ENCODE peak calls at places on chromosome 1, in six cellular contexts. X is CD8-positive, alpha-beta T cell; H is CD8-positive, alpha-beta memory T cell; S is pancreas; P is thoracic aorta; B is endodermal cell. J is an unnamed sample. For H3K4me1 and H3K9me3, the result is how much of the 10 kb centered on the place peaks cover.

GRCh38 chr1:99334991-99335390 is 70.7 kb downstream of the PLPPR4 start:
- DNase-seq in S (no peak), H (no peak), X (no peak), P (no peak), B (no peak), J (no peak)

GRCh38 chr1:228216371-228217320 is 8.8 kb downstream of the OBSCN start:
- DNase-seq in H (no peak), B (no peak), P (no peak), X (no peak), S (peak), J (no peak)

GRCh38 chr1:147641695-147642592 is 28.4 kb downstream of the ACP6 start:
- DNase-seq in P (peak), B (peak), S (peak), H (peak), X (peak), J (peak)

GRCh38 chr1:248904437-248905216 is 1.4 kb upstream of the PGBD2 start:
- DNase-seq in B (no peak), X (no peak), H (no peak), S (no peak), P (no peak), J (no peak)

GRCh38 chr1:119544165-119544762 is 37.3 kb downstream of the HSD3B1 start:
- DNase-seq in B (peak), P (no peak), X (no peak), H (no peak), S (peak), J (no peak)

GRCh38 chr1:66342707-66343106 is 191.2 kb upstream of the SGIP1 start:
- DNase-seq in X (no peak), B (no peak), P (no peak), S (no peak), H (no peak), J (no peak)

GRCh38 chr1:232591344-232591743 is 38.6 kb downstream of the SIPA1L2 start:
- DNase-seq in H (no peak), X (no peak), S (no peak), P (no peak), B (no peak), J (no peak)

GRCh38 chr1:53115403-53116306 is 26.8 kb downstream of the SLC1A7 start:
- DNase-seq in H (no peak), X (no peak), S (peak), B (peak), P (no peak), J (no peak)

GRCh38 chr1:183723571-183723970 is 70.5 kb upstream of the APOBEC4 start:
- DNase-seq in H (no peak), S (no peak), B (no peak), P (no peak), X (no peak), J (no peak)

GRCh38 chr1:87136607-87137341 is 191.9 kb upstream of the LMO4 start:
- DNase-seq in P (no peak), B (no peak), H (no peak), X (no peak), S (no peak), J (no peak)

GRCh38 chr1:46363121-46363520 is 22.5 kb downstream of the NSUN4 start:
- DNase-seq in B (no peak), S (no peak), X (no peak), H (no peak), P (no peak), J (no peak)

DNA sequence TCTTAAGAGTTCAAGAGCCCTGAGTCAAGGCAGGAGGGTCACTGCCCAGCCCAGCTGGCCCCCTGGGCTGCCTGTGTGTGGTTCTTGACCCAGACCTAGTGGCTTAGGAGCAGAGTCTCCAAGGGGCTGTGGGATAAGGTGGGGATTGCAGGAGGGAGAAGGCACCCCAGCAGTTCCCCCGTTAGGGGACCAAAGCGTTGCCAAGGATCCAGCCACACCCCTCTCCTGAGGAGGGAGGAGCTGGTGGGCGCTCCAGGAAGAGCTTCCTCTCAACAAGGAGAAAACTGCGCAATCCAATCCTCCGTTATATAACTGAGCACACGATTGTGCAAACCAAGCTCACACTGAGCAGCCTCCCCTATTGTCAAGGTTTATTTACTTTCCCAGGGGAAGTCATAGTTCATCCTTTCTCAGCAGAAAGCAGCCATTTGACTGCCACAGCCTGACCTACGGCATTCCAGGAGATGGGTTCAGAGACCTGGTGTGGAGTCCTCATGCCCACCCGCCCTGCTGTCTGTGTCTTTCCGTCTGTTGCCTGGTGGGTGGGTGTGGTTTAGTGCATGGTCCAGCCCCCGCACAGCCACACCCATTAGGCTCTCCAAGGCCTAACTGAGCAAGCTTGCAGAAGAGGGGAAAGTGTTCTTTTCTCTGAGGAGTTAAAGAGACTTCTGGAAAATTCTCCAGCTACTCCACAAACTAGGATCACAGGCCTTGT is 3.5 kb downstream of the EPHX1 start:
- DNase-seq in S (peak), H (no peak), X (no peak), B (peak), P (no peak), J (no peak)
- H3K4me1 ChIP-seq in S (half or more), H (under half), X (under half), B (under half), P (under half), J (under half)

GRCh38 chr1:25432364-25432719 is 1.6 kb downstream of the MACO1 start:
- DNase-seq in B (no peak), P (no peak), H (no peak), X (no peak), S (no peak), J (no peak)
- H3K9me3 ChIP-seq in B (under half), P (under half), H (under half), X (under half), S (under half), J (under half)

GRCh38 chr1:40794915-40795715 is 11.5 kb downstream of the KCNQ4 start:
- DNase-seq in P (no peak), H (peak), S (no peak), X (peak), B (no peak), J (no peak)
- H3K27ac ChIP-seq in P (peak), H (no peak), S (no peak), X (peak), B (no peak), J (no peak)

DNA sequence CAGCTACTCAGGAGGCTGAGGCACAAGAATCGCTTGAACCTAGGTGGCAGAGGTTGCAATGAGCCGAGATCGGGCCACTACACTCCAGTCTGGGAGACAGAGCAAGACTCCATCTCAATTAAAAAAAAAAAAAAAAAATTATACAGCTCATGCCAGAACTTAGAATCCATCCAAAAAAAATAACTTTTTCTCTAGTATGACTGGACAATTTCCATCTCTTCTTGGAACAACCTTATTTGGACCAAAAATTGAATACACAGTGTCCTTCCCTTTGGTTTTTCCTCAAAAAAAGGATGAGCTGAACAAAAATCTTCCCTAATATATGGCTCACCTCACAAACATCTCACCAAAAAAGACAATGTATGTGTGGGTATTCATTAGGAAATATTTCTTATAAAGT is 73.7 kb downstream of the TOR3A start:
- DNase-seq in X (no peak), S (no peak), P (no peak), H (no peak), B (no peak), J (no peak)
- H3K4me1 ChIP-seq in X (under half), S (under half), P (under half), H (under half), B (under half), J (under half)

GRCh38 chr1:111085666-111086065 is 54.2 kb downstream of the DRAM2 start:
- DNase-seq in P (no peak), S (no peak), B (no peak), X (no peak), H (no peak), J (no peak)
- H3K9me3 ChIP-seq in P (under half), S (under half), B (under half), X (under half), H (under half), J (under half)

GRCh38 chr1:227062306-227062705 is 122.2 kb downstream of the COQ8A start:
- DNase-seq in S (no peak), X (no peak), P (no peak), H (no peak), B (no peak), J (no peak)

GRCh38 chr1:227059076-227059475 is 119.0 kb downstream of the COQ8A start:
- DNase-seq in S (no peak), B (no peak), X (no peak), P (no peak), H (no peak), J (no peak)

GRCh38 chr1:227058321-227058751 is 118.2 kb downstream of the COQ8A start:
- DNase-seq in H (no peak), P (no peak), X (no peak), B (no peak), S (no peak), J (no peak)
- H3K27ac ChIP-seq in H (no peak), P (no peak), X (no peak), B (no peak), S (no peak), J (no peak)

DNA sequence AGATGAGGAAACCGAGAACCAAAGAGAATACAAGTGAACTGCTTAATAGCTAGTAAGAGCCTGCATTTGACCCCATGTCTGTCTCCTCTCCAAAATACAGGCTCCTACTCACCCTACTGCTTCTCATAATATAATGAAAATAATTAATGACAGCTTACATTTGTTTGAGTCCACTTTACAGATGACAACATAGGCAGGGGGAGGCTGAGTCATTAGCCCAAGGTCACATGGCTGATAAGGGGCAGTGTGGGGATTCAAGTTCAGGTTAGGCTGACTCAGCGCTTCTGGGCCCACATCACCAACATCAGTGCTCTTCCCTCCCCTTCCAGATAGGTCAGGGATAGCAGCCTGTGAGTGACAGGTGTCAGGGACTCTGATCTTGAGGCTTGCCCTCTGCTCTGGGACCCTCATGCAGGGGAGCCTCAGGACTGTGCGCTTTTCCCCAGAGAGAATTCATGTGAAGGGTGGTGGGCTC is 16.2 kb downstream of the AZIN2 start:
- DNase-seq in P (no peak), H (no peak), X (no peak), S (no peak), B (no peak), J (no peak)
- H3K4me1 ChIP-seq in P (under half), H (under half), X (half or more), S (under half), B (under half), J (half or more)

DNA sequence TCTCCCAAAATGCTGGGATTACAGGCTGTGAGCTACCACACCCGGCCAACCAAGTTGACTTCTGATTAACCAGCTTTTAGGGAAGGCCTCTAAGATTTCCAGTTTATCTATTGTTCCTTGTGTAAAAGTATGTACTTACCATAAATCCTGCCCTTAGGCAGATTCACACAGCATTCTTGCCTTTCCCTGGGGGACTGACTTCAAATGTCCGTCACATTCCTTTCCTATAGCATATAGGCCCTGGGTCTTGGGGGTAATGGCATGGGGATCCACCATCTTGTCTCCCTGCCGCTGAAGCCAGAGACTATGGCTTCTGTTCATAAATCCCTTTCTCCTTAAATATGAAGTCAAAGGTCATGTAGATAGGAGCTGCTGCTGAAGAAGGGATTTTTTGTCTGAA is 872 bp upstream of the PINK1 start:
- DNase-seq in H (no peak), X (no peak), P (no peak), B (no peak), S (no peak), J (no peak)
- H3K9me3 ChIP-seq in H (under half), X (under half), P (under half), B (under half), S (under half), J (under half)

DNA sequence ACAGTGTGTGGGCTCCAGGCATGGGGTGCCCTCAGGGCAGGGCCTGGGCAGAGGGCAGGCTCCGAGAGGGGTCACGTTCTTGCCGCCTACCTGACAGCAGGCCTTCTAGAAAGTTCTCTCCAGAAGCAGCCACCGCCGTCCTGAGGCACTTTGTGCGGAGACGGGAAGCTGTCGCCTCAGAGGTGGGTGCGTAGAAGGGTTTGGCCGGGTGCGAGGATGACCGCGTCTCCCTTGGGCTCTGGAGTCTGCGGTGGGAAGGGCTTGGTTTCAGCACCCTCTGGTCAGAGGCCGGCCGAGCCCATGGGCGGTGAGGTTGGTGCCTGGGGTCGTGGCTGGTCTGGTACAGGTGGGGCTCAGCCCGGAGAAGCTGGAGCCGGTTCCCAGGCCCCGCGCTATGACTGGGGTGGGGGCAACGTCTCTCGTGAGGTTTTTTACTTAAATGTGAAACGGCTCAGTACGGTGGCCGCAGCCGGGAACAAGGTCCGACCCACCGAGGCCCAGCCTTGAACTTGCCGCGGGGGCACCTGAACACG is 10.1 kb upstream of the TTLL10 start:
- DNase-seq in B (no peak), P (no peak), X (no peak), H (no peak), S (no peak), J (no peak)
- H3K27ac ChIP-seq in B (no peak), P (no peak), X (no peak), H (no peak), S (peak), J (no peak)

GRCh38 chr1:179129702-179130473 is 48.0 kb downstream of the TOR3A start:
- DNase-seq in H (peak), S (no peak), B (no peak), X (no peak), P (no peak), J (peak)
- H3K4me1 ChIP-seq in H (under half), S (under half), B (under half), X (under half), P (under half), J (under half)